ENCODE peak calls at places on chromosomes 11 and 22, in six cellular contexts. One of them, this sample, is unnamed.

GRCh38 chr11:35662061-35662648 is 420 bp upstream of the TRIM44 start:
- DNase-seq in astrocyte: no peak
- DNase-seq in lung microvascular endothelial cell: peak
- DNase-seq in GM19239: no peak
- DNase-seq in sciatic nerve: no peak
- DNase-seq in CD8-positive, alpha-beta memory T cell: peak
- DNase-seq in this sample: peak

GRCh38 chr11:28346721-28347120 is 238.5 kb downstream of the METTL15 start:
- DNase-seq in sciatic nerve: no peak
- DNase-seq in CD8-positive, alpha-beta memory T cell: no peak
- DNase-seq in GM19239: no peak
- DNase-seq in lung microvascular endothelial cell: no peak
- DNase-seq in astrocyte: peak
- DNase-seq in this sample: no peak

GRCh38 chr22:19703869-19704268 is 10.4 kb upstream of the SEPTIN5 start:
- DNase-seq in CD8-positive, alpha-beta memory T cell: no peak
- DNase-seq in lung microvascular endothelial cell: no peak
- DNase-seq in sciatic nerve: no peak
- DNase-seq in GM19239: no peak
- DNase-seq in astrocyte: no peak
- DNase-seq in this sample: peak

GRCh38 chr11:23359297-23359696 is 499.0 kb upstream of the CCDC179 start:
- DNase-seq in astrocyte: peak
- DNase-seq in CD8-positive, alpha-beta memory T cell: no peak
- DNase-seq in lung microvascular endothelial cell: peak
- DNase-seq in GM19239: no peak
- DNase-seq in sciatic nerve: no peak
- DNase-seq in this sample: peak

GRCh38 chr11:17635551-17635938 is 83.8 kb upstream of the MYOD1 start:
- DNase-seq in CD8-positive, alpha-beta memory T cell: no peak
- DNase-seq in lung microvascular endothelial cell: no peak
- DNase-seq in sciatic nerve: no peak
- DNase-seq in astrocyte: no peak
- DNase-seq in GM19239: no peak
- DNase-seq in this sample: no peak

GRCh38 chr11:69180726-69181125 is 25.0 kb downstream of the SMIM38 start:
- DNase-seq in sciatic nerve: no peak
- DNase-seq in lung microvascular endothelial cell: no peak
- DNase-seq in astrocyte: no peak
- DNase-seq in CD8-positive, alpha-beta memory T cell: peak
- DNase-seq in GM19239: no peak
- DNase-seq in this sample: no peak

GRCh38 chr11:113647856-113648255 is 58.3 kb downstream of the TMPRSS5 start:
- DNase-seq in lung microvascular endothelial cell: no peak
- DNase-seq in astrocyte: peak
- DNase-seq in sciatic nerve: no peak
- DNase-seq in CD8-positive, alpha-beta memory T cell: no peak
- DNase-seq in GM19239: no peak
- DNase-seq in this sample: no peak

GRCh38 chr22:33883561-33883960 is 36.7 kb downstream of the LARGE1 start:
- DNase-seq in CD8-positive, alpha-beta memory T cell: no peak
- DNase-seq in sciatic nerve: no peak
- DNase-seq in astrocyte: peak
- DNase-seq in lung microvascular endothelial cell: no peak
- DNase-seq in GM19239: no peak
- DNase-seq in this sample: no peak

GRCh38 chr11:23688835-23689234 is 808.0 kb upstream of the LUZP2 start:
- DNase-seq in astrocyte: peak
- DNase-seq in sciatic nerve: no peak
- DNase-seq in CD8-positive, alpha-beta memory T cell: no peak
- DNase-seq in GM19239: no peak
- DNase-seq in lung microvascular endothelial cell: no peak
- DNase-seq in this sample: peak

GRCh38 chr11:58900479-58901420 is 38.5 kb upstream of the GLYATL1 start:
- DNase-seq in astrocyte: peak
- DNase-seq in CD8-positive, alpha-beta memory T cell: no peak
- DNase-seq in lung microvascular endothelial cell: peak
- DNase-seq in sciatic nerve: peak
- DNase-seq in GM19239: no peak
- DNase-seq in this sample: peak

GRCh38 chr22:50260801-50261614 is 475 bp downstream of the MAPK12 start:
- DNase-seq in GM19239: peak
- DNase-seq in sciatic nerve: no peak
- DNase-seq in astrocyte: peak
- DNase-seq in lung microvascular endothelial cell: peak
- DNase-seq in CD8-positive, alpha-beta memory T cell: no peak
- DNase-seq in this sample: peak

GRCh38 chr22:39943366-39943765 is 16.8 kb upstream of the TMA7B start:
- DNase-seq in astrocyte: no peak
- DNase-seq in lung microvascular endothelial cell: no peak
- DNase-seq in sciatic nerve: no peak
- DNase-seq in GM19239: no peak
- DNase-seq in CD8-positive, alpha-beta memory T cell: peak
- DNase-seq in this sample: peak

GRCh38 chr11:2195756-2196088 is 24.1 kb upstream of the TH start:
- DNase-seq in lung microvascular endothelial cell: no peak
- DNase-seq in GM19239: no peak
- DNase-seq in sciatic nerve: no peak
- DNase-seq in CD8-positive, alpha-beta memory T cell: no peak
- DNase-seq in astrocyte: no peak
- DNase-seq in this sample: no peak

GRCh38 chr22:48639021-48639795 is 1188.5 kb downstream of the BRD1 start:
- DNase-seq in CD8-positive, alpha-beta memory T cell: no peak
- DNase-seq in lung microvascular endothelial cell: no peak
- DNase-seq in sciatic nerve: no peak
- DNase-seq in astrocyte: no peak
- DNase-seq in GM19239: no peak
- DNase-seq in this sample: no peak

GRCh38 chr11:95375881-95376280 is 144.9 kb upstream of the SESN3 start:
- DNase-seq in CD8-positive, alpha-beta memory T cell: no peak
- DNase-seq in astrocyte: peak
- DNase-seq in sciatic nerve: no peak
- DNase-seq in GM19239: no peak
- DNase-seq in lung microvascular endothelial cell: no peak
- DNase-seq in this sample: no peak

GRCh38 chr11:75565916-75566762 is 4.1 kb downstream of the SERPINH1 start:
- DNase-seq in CD8-positive, alpha-beta memory T cell: no peak
- DNase-seq in GM19239: no peak
- DNase-seq in astrocyte: no peak
- DNase-seq in lung microvascular endothelial cell: no peak
- DNase-seq in sciatic nerve: no peak
- DNase-seq in this sample: no peak

GRCh38 chr22:47929073-47929472 is 1166.6 kb downstream of the TBC1D22A start:
- DNase-seq in CD8-positive, alpha-beta memory T cell: no peak
- DNase-seq in astrocyte: no peak
- DNase-seq in sciatic nerve: no peak
- DNase-seq in GM19239: no peak
- DNase-seq in lung microvascular endothelial cell: no peak
- DNase-seq in this sample: no peak

GRCh38 chr11:8683115-8683807 is 669 bp downstream of the RPL27A start:
- DNase-seq in astrocyte: peak
- DNase-seq in lung microvascular endothelial cell: peak
- DNase-seq in GM19239: no peak
- DNase-seq in sciatic nerve: no peak
- DNase-seq in CD8-positive, alpha-beta memory T cell: peak
- DNase-seq in this sample: peak

GRCh38 chr11:70033711-70034070 is 44.4 kb upstream of the ANO1 start:
- DNase-seq in GM19239: no peak
- DNase-seq in sciatic nerve: no peak
- DNase-seq in lung microvascular endothelial cell: no peak
- DNase-seq in astrocyte: no peak
- DNase-seq in CD8-positive, alpha-beta memory T cell: no peak
- DNase-seq in this sample: no peak

GRCh38 chr11:119702261-119702591 is 26.8 kb downstream of the NECTIN1 start:
- DNase-seq in lung microvascular endothelial cell: no peak
- DNase-seq in CD8-positive, alpha-beta memory T cell: no peak
- DNase-seq in sciatic nerve: no peak
- DNase-seq in GM19239: no peak
- DNase-seq in astrocyte: peak
- DNase-seq in this sample: no peak

GRCh38 chr11:91178366-91178765 is 955.5 kb upstream of the CHORDC1 start:
- DNase-seq in sciatic nerve: no peak
- DNase-seq in astrocyte: no peak
- DNase-seq in CD8-positive, alpha-beta memory T cell: no peak
- DNase-seq in lung microvascular endothelial cell: no peak
- DNase-seq in GM19239: no peak
- DNase-seq in this sample: no peak

GRCh38 chr11:132114185-132114584 is 743.8 kb downstream of the NTM start:
- DNase-seq in lung microvascular endothelial cell: peak
- DNase-seq in sciatic nerve: no peak
- DNase-seq in astrocyte: no peak
- DNase-seq in CD8-positive, alpha-beta memory T cell: no peak
- DNase-seq in GM19239: no peak
- DNase-seq in this sample: peak

GRCh38 chr11:131409307-131409706 is 38.9 kb downstream of the NTM start:
- DNase-seq in lung microvascular endothelial cell: no peak
- DNase-seq in sciatic nerve: no peak
- DNase-seq in astrocyte: no peak
- DNase-seq in GM19239: no peak
- DNase-seq in CD8-positive, alpha-beta memory T cell: no peak
- DNase-seq in this sample: no peak

GRCh38 chr11:16587670-16588069 is 150.8 kb upstream of the C11orf58 start:
- DNase-seq in sciatic nerve: no peak
- DNase-seq in CD8-positive, alpha-beta memory T cell: no peak
- DNase-seq in GM19239: no peak
- DNase-seq in astrocyte: no peak
- DNase-seq in lung microvascular endothelial cell: no peak
- DNase-seq in this sample: no peak

GRCh38 chr11:9842923-9843322 is 179.0 kb downstream of the SWAP70 start:
- DNase-seq in astrocyte: no peak
- DNase-seq in sciatic nerve: no peak
- DNase-seq in lung microvascular endothelial cell: no peak
- DNase-seq in GM19239: no peak
- DNase-seq in CD8-positive, alpha-beta memory T cell: no peak
- DNase-seq in this sample: no peak

GRCh38 chr11:118304809-118305248 is 299 bp downstream of the CD3E start:
- DNase-seq in lung microvascular endothelial cell: no peak
- DNase-seq in astrocyte: no peak
- DNase-seq in sciatic nerve: no peak
- DNase-seq in CD8-positive, alpha-beta memory T cell: no peak
- DNase-seq in GM19239: no peak
- DNase-seq in this sample: no peak

GRCh38 chr11:69131644-69132300 is 24.0 kb upstream of the SMIM38 start:
- DNase-seq in CD8-positive, alpha-beta memory T cell: no peak
- DNase-seq in lung microvascular endothelial cell: peak
- DNase-seq in astrocyte: peak
- DNase-seq in GM19239: no peak
- DNase-seq in sciatic nerve: peak
- DNase-seq in this sample: peak

GRCh38 chr11:68014157-68014965 is 4.2 kb downstream of the ALDH3B1 start:
- DNase-seq in lung microvascular endothelial cell: no peak
- DNase-seq in CD8-positive, alpha-beta memory T cell: no peak
- DNase-seq in GM19239: no peak
- DNase-seq in sciatic nerve: peak
- DNase-seq in astrocyte: peak
- DNase-seq in this sample: peak

GRCh38 chr11:130606781-130607511 is 158.5 kb downstream of the ADAMTS15 start:
- DNase-seq in GM19239: no peak
- DNase-seq in sciatic nerve: no peak
- DNase-seq in lung microvascular endothelial cell: no peak
- DNase-seq in astrocyte: no peak
- DNase-seq in CD8-positive, alpha-beta memory T cell: no peak
- DNase-seq in this sample: no peak

GRCh38 chr11:69831985-69832384 is 12.8 kb upstream of the FGF3 start:
- DNase-seq in GM19239: no peak
- DNase-seq in lung microvascular endothelial cell: no peak
- DNase-seq in sciatic nerve: peak
- DNase-seq in astrocyte: no peak
- DNase-seq in CD8-positive, alpha-beta memory T cell: no peak
- DNase-seq in this sample: no peak

GRCh38 chr11:1499261-1499890 is 12.8 kb upstream of the MOB2 start:
- DNase-seq in CD8-positive, alpha-beta memory T cell: peak
- DNase-seq in lung microvascular endothelial cell: no peak
- DNase-seq in sciatic nerve: no peak
- DNase-seq in GM19239: no peak
- DNase-seq in astrocyte: no peak
- DNase-seq in this sample: no peak